ENCODE peak calls at places on chromosomes 4 and X, in four cellular contexts. A is left ventricle myocardium superior, E is mesothelial cell of epicardium, R is ACHN. G is an unnamed sample.

GRCh38 chr4:90503677-90504076 is 376.5 kb downstream of the CCSER1 start:
- DNase-seq in A (no peak), E (no peak), R (peak), G (no peak)

GRCh38 chr4:54727346-54727745 is 69.6 kb downstream of the KIT start:
- DNase-seq in E (no peak), R (no peak), A (no peak), G (no peak)

GRCh38 chr4:123555500-123556273 is 159.1 kb downstream of the SPRY1 start:
- DNase-seq in A (peak), R (no peak), E (peak), G (peak)

GRCh38 chr4:169124661-169125060 is 114.6 kb upstream of the CBR4 start:
- DNase-seq in A (no peak), E (no peak), R (no peak), G (no peak)

GRCh38 chr4:82043809-82044137 is 330.0 kb downstream of the HNRNPD start:
- DNase-seq in E (peak), A (no peak), R (no peak), G (no peak)

GRCh38 chr4:80263541-80264351 is 2.7 kb upstream of the FGF5 start:
- DNase-seq in R (no peak), E (no peak), A (no peak), G (no peak)

GRCh38 chrX:30659421-30659820 is 6.2 kb downstream of the GK start:
- DNase-seq in E (no peak), A (no peak), R (no peak), G (no peak)

GRCh38 chr4:73528171-73528570 is 46.6 kb downstream of the AFM start:
- DNase-seq in E (no peak), A (no peak), R (no peak), G (no peak)

GRCh38 chrX:1213971-1214370 is 1.5 kb upstream of the CRLF2 start:
- DNase-seq in R (no peak), A (no peak), E (no peak), G (no peak)

GRCh38 chr4:47538516-47538915 is 53.4 kb downstream of the ATP10D start:
- DNase-seq in A (no peak), E (no peak), R (no peak), G (no peak)

GRCh38 chr4:8185930-8186329 is 13.2 kb upstream of the SH3TC1 start:
- DNase-seq in E (no peak), A (no peak), R (no peak), G (no peak)

GRCh38 chr4:118974758-118975157 is 86.1 kb downstream of the SYNPO2 start:
- DNase-seq in E (no peak), A (no peak), R (no peak), G (no peak)

GRCh38 chr4:1723131-1723801 is 1.9 kb downstream of the TACC3 start:
- DNase-seq in R (no peak), A (no peak), E (no peak), G (no peak)

GRCh38 chr4:82201805-82202636 is 171.8 kb downstream of the HNRNPD start:
- DNase-seq in E (no peak), A (no peak), R (peak), G (peak)

GRCh38 chrX:119690921-119691716 is 1.8 kb downstream of the SEPTIN6 start:
- DNase-seq in A (no peak), E (no peak), R (no peak), G (peak)

GRCh38 chr4:179625391-179625790 is 2183.2 kb upstream of the AGA start:
- DNase-seq in A (no peak), R (peak), E (no peak), G (no peak)

GRCh38 chrX:42778096-42778495 is at the start of gene PPP1R2C:
- DNase-seq in A (no peak), E (no peak), R (no peak), G (no peak)